ENCODE peak calls at places on chromosomes 13 and 19, in five cellular contexts. J is pancreas, F is IMR-90, D is germinal center, V is MG63. K is an unnamed sample.

GRCh38 chr13:79491715-79492114 is 10.8 kb downstream of the NDFIP2 start:
- DNase-seq in J (no peak), V (no peak), D (no peak), F (peak), K (no peak)

GRCh38 chr13:46179576-46180368 is 2.2 kb downstream of the LCP1 start:
- DNase-seq in J (no peak), V (no peak), D (peak), F (no peak), K (no peak)

GRCh38 chr19:34265221-34265650 is 10.9 kb downstream of the GARRE1 start:
- DNase-seq in F (no peak), J (no peak), D (no peak), V (no peak), K (no peak)

GRCh38 chr13:41608779-41609178 is 151.4 kb downstream of the RGCC start:
- DNase-seq in V (no peak), J (no peak), F (peak), D (no peak), K (no peak)

GRCh38 chr13:48012668-48013067 is 11.6 kb upstream of the SUCLA2 start:
- DNase-seq in F (no peak), D (no peak), V (no peak), J (no peak), K (no peak)

GRCh38 chr13:113562085-113562749 is 22.3 kb upstream of the TFDP1 start:
- DNase-seq in D (peak), F (peak), V (peak), J (no peak), K (peak)

GRCh38 chr13:27599845-27600553 is 20.3 kb downstream of the LNX2 start:
- DNase-seq in J (no peak), F (peak), V (peak), D (no peak), K (no peak)

GRCh38 chr19:41479757-41480191 is 36.8 kb downstream of the ERICH4 start:
- DNase-seq in J (no peak), F (no peak), V (no peak), D (no peak), K (peak)

GRCh38 chr13:29427937-29428309 is 167.6 kb downstream of the SLC7A1 start:
- DNase-seq in J (no peak), D (no peak), F (no peak), V (no peak), K (no peak)

GRCh38 chr13:22243519-22244197 is 572.8 kb downstream of the FGF9 start:
- DNase-seq in J (no peak), V (no peak), D (no peak), F (no peak), K (no peak)

GRCh38 chr13:110108348-110109139 is 198.4 kb downstream of the COL4A1 start:
- DNase-seq in F (peak), D (no peak), V (peak), J (peak), K (peak)

GRCh38 chr13:46797468-46798237 is 692 bp upstream of the ESD start:
- DNase-seq in D (no peak), V (no peak), F (peak), J (no peak), K (no peak)

GRCh38 chr13:32261567-32261966 is 53.6 kb downstream of the ZAR1L start:
- DNase-seq in F (peak), V (peak), D (no peak), J (no peak), K (peak)

GRCh38 chr19:18097217-18097992 is at the start of gene MAST3:
- DNase-seq in F (peak), D (peak), V (peak), J (peak), K (peak)

GRCh38 chr13:49098198-49098597 is 121.9 kb upstream of the MLNR start:
- DNase-seq in D (no peak), F (peak), J (no peak), V (peak), K (peak)

GRCh38 chr19:16429066-16429758 is 42.6 kb downstream of the EPS15L1 start:
- DNase-seq in D (no peak), V (peak), F (no peak), J (peak), K (peak)

GRCh38 chr13:36414461-36414860 is 17.8 kb upstream of the CCNA1 start:
- DNase-seq in V (no peak), D (no peak), J (no peak), F (no peak), K (no peak)

GRCh38 chr19:10007811-10008211 is 2.5 kb downstream of the COL5A3 start:
- DNase-seq in F (peak), V (no peak), D (no peak), J (no peak), K (no peak)

GRCh38 chr13:37168922-37169321 is 63.5 kb upstream of the CSNK1A1L start:
- DNase-seq in V (no peak), J (no peak), F (no peak), D (no peak), K (no peak)

GRCh38 chr13:102870677-102871415 is 25.0 kb downstream of the ERCC5 start:
- DNase-seq in J (peak), F (peak), D (peak), V (peak), K (peak)

GRCh38 chr19:50418186-50419021 is at the start of gene SPIB:
- DNase-seq in V (no peak), D (peak), J (no peak), F (no peak), K (no peak)

GRCh38 chr13:87356314-87356713 is 314.9 kb upstream of the SLITRK5 start:
- DNase-seq in D (no peak), J (no peak), V (no peak), F (no peak), K (no peak)

GRCh38 chr13:27920677-27921420 is 1.0 kb downstream of the PDX1 start:
- DNase-seq in F (peak), D (no peak), V (peak), J (peak), K (no peak)

GRCh38 chr19:49420227-49420626 is 3.0 kb downstream of the PTH2 start:
- DNase-seq in V (no peak), F (no peak), J (no peak), D (no peak), K (no peak)

GRCh38 chr13:75139291-75139690 is 342.7 kb downstream of the TBC1D4 start:
- DNase-seq in D (no peak), F (peak), J (no peak), V (no peak), K (no peak)

GRCh38 chr13:67148219-67148583 is 81.9 kb downstream of the PCDH9 start:
- DNase-seq in D (no peak), J (no peak), F (peak), V (no peak), K (no peak)

GRCh38 chr13:68927387-68928026 is 1180.1 kb upstream of the ATXN8OS start:
- DNase-seq in J (no peak), D (no peak), V (peak), F (no peak), K (no peak)